ENCODE peak calls at places on chromosomes 6 and 20, in four cellular contexts. G is CD8-positive, alpha-beta T cell; C is PC-9; P is keratinocyte. U is an unnamed sample.

GRCh38 chr6:101088594-101088993 is 207.5 kb upstream of the ASCC3 start:
- DNase-seq in G (no peak), C (no peak), P (no peak), U (no peak)

GRCh38 chr20:34368547-34368946 is 5.5 kb downstream of the ITCH start:
- DNase-seq in G (no peak), C (no peak), P (no peak), U (no peak)

GRCh38 chr6:157551041-157551832 is 170.2 kb downstream of the ZDHHC14 start:
- DNase-seq in G (no peak), C (peak), P (peak), U (peak)

GRCh38 chr6:42879372-42880239 is at the start of gene RPL7L1:
- DNase-seq in G (peak), C (peak), P (no peak), U (peak)

GRCh38 chr6:52233975-52234823 is 10.1 kb downstream of the IL17F start:
- DNase-seq in G (no peak), C (peak), P (peak), U (peak)

GRCh38 chr6:16331328-16332174 is 93.2 kb downstream of the GMPR start:
- DNase-seq in G (peak), C (peak), P (peak), U (no peak)

GRCh38 chr6:39221746-39222641 is 7.3 kb downstream of the KCNK5 start:
- DNase-seq in G (no peak), C (no peak), P (no peak), U (no peak)

GRCh38 chr6:66902457-66902856 is 1195.4 kb upstream of the EYS start:
- DNase-seq in G (no peak), C (no peak), P (no peak), U (no peak)

GRCh38 chr6:141029908-141030307 is 1102.8 kb upstream of the GJE1 start:
- DNase-seq in G (no peak), C (no peak), P (no peak), U (no peak)

GRCh38 chr6:161414180-161414579 is 140.3 kb upstream of the AGPAT4 start:
- DNase-seq in G (no peak), C (no peak), P (no peak), U (no peak)

GRCh38 chr6:106450645-106451044 is 90.1 kb downstream of the CRYBG1 start:
- DNase-seq in G (no peak), C (no peak), P (no peak), U (no peak)

GRCh38 chr20:18585134-18585533 is 2.7 kb upstream of the DTD1 start:
- DNase-seq in G (no peak), C (peak), P (no peak), U (peak)
- H3K27ac ChIP-seq in G (no peak), C (peak), P (no peak), U (peak)

DNA sequence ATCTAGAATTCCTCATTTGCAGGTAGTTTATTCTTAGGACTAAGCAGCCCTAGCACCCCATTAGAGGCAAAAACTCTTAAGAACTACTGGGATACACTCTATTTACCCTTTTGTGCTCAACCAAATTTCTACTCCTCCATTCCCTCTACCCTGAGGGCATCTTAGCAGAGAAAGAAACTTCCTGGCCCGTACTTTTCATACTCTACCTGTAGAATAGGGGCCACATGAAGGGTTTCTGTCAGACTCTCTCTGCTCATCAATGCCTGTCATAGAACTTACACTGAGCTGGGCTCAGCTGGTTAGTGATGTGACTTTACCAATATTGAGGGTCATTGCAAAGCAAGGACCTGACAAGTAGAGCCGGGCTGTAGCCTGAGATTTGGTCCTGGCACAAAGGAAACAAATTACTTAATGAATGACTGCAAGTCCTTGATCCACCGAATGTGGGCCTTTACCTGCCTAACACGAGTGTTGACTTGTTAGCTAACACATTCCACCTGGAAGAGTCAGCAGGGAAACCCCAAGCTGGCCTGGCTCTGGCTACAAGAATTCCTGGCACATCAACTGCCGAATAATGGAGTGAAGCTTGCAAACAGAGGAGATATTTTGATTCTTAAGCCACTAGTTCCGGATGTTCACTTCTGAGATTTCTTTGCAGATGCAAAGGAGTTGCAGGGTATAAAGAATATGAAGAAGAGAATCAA is 280.5 kb upstream of the JAG1 start:
- DNase-seq in G (no peak), C (peak), P (peak), U (peak)
- H3K27ac ChIP-seq in G (no peak), C (no peak), P (peak), U (peak)

DNA sequence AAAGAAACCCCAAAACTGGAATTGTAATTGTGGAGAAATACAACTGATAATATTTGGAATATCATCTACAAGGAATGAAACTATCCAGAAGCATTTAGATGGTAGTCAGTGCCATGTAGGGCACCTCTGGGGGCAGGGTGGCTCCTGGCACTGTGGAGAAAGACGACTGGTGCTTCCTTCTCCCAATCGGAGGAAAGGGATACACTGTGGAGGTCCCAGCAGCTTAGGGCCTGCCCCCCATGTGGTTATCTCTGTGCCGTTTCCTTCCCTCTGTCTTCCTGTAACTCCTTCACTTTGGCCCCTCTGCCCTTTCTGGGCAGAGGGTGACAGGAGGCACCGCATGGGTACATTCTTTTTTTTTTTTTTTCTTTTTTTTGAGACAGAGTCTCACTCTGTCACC is 178.4 kb downstream of the MTHFD1L start:
- DNase-seq in G (no peak), C (no peak), P (no peak), U (no peak)
- H3K27ac ChIP-seq in G (no peak), C (peak), P (no peak), U (peak)

DNA sequence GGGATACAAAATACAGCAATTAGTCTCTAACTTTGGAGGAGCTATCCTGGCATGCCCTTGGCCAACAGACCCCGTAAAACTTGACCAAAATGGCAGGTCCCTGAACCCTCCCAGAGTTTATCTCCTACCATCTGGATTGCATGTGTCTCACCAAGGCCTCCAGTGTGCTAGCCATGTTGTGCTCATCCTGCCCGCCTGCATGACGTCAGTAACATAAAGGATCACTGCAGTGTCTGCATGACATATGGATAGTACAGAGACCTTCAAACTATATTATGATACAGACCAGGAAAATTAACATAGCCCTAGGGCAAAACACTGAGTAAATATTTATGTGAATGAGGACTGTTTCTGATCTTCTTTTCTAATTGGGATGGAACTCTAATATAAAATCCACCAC is 25.3 kb downstream of the CPXM1 start:
- DNase-seq in G (no peak), C (no peak), P (no peak), U (no peak)
- H3K27ac ChIP-seq in G (no peak), C (no peak), P (no peak), U (no peak)